ENCODE peak calls at places on chromosomes 4 and X, in eight cellular contexts. W, Y, S, K, R, D, E and F are unnamed samples.

GRCh38 chr4:88514557-88515511 is 8.7 kb downstream of the PYURF start:
- DNase-seq in W (no peak), Y (no peak), S (peak), K (no peak), R (no peak), D (no peak), E (no peak), F (no peak)

GRCh38 chr4:54902976-54903375 is 222.4 kb downstream of the KDR start:
- DNase-seq in W (no peak), Y (no peak), S (no peak), K (no peak), R (no peak), D (no peak), E (no peak), F (no peak)

GRCh38 chr4:106806158-106806797 is 229.8 kb downstream of the DKK2 start:
- DNase-seq in W (peak), Y (no peak), S (no peak), K (no peak), R (no peak), D (no peak), E (no peak), F (no peak)

GRCh38 chr4:113260671-113261070 is 211.2 kb downstream of the ANK2 start:
- DNase-seq in W (no peak), Y (no peak), S (no peak), K (no peak), R (no peak), D (peak), E (no peak), F (no peak)

GRCh38 chrX:110086916-110087484 is 84.1 kb downstream of the TMEM164 start:
- DNase-seq in W (peak), Y (no peak), S (no peak), K (no peak), R (no peak), D (peak), E (peak), F (no peak)

GRCh38 chr4:150242820-150243458 is 164.7 kb downstream of the DCLK2 start:
- DNase-seq in W (peak), Y (no peak), S (peak), K (no peak), R (no peak), D (peak), E (peak), F (no peak)

GRCh38 chrX:41906515-41907165 is 16.7 kb downstream of the CASK start:
- DNase-seq in W (peak), Y (no peak), S (no peak), K (no peak), R (no peak), D (no peak), E (no peak), F (no peak)

GRCh38 chrX:38102875-38103274 is 96.5 kb downstream of the SYTL5 start:
- DNase-seq in W (no peak), Y (no peak), S (no peak), K (no peak), R (no peak), D (no peak), E (peak), F (no peak)

GRCh38 chr4:177632481-177632880 is 190.2 kb upstream of the AGA start:
- DNase-seq in W (peak), Y (no peak), S (no peak), K (no peak), R (no peak), D (no peak), E (no peak), F (no peak)

GRCh38 chr4:83771113-83771705 is 235.3 kb downstream of the GPAT3 start:
- DNase-seq in W (peak), Y (no peak), S (no peak), K (no peak), R (peak), D (peak), E (peak), F (peak)

GRCh38 chr4:74364649-74365491 is at the start of gene EREG:
- DNase-seq in W (peak), Y (no peak), S (no peak), K (no peak), R (peak), D (peak), E (peak), F (peak)

GRCh38 chrX:129823115-129823514 is 20.6 kb downstream of the ZDHHC9 start:
- DNase-seq in W (peak), Y (no peak), S (peak), K (peak), R (no peak), D (peak), E (peak), F (no peak)

GRCh38 chr4:21457086-21457840 is 491.3 kb downstream of the KCNIP4 start:
- DNase-seq in W (no peak), Y (no peak), S (no peak), K (no peak), R (no peak), D (no peak), E (no peak), F (no peak)

GRCh38 chrX:625137-625691 is 5.4 kb upstream of the SHOX start:
- DNase-seq in W (no peak), Y (no peak), S (no peak), K (no peak), R (no peak), D (no peak), E (no peak), F (no peak)

GRCh38 chr4:8427761-8428287 is 12.7 kb downstream of the ACOX3 start:
- DNase-seq in W (peak), Y (no peak), S (no peak), K (no peak), R (no peak), D (peak), E (peak), F (peak)

GRCh38 chr4:31283689-31284088 is 563.5 kb downstream of the PCDH7 start:
- DNase-seq in W (no peak), Y (no peak), S (no peak), K (no peak), R (no peak), D (no peak), E (no peak), F (no peak)

GRCh38 chr4:24002641-24002966 is 112.8 kb upstream of the PPARGC1A start:
- DNase-seq in W (no peak), Y (no peak), S (no peak), K (no peak), R (no peak), D (no peak), E (no peak), F (no peak)

GRCh38 chr4:127214936-127215335 is 417.8 kb upstream of the INTU start:
- DNase-seq in W (no peak), Y (no peak), S (no peak), K (no peak), R (no peak), D (no peak), E (no peak), F (no peak)

GRCh38 chr4:151991001-151991883 is 230.4 kb upstream of the GATB start:
- DNase-seq in W (peak), Y (no peak), S (no peak), K (no peak), R (no peak), D (no peak), E (no peak), F (peak)

GRCh38 chr4:186020793-186021407 is 48.1 kb upstream of the TLR3 start:
- DNase-seq in W (no peak), Y (no peak), S (no peak), K (no peak), R (no peak), D (no peak), E (no peak), F (no peak)

GRCh38 chr4:26803462-26803861 is 57.2 kb upstream of the STIM2 start:
- DNase-seq in W (peak), Y (no peak), S (peak), K (no peak), R (no peak), D (peak), E (no peak), F (no peak)

GRCh38 chr4:173013232-173013932 is 155.2 kb upstream of the GALNT7 start:
- DNase-seq in W (peak), Y (no peak), S (peak), K (peak), R (peak), D (peak), E (peak), F (no peak)

GRCh38 chr4:173211222-173211621 is 42.6 kb downstream of the GALNT7 start:
- DNase-seq in W (no peak), Y (no peak), S (no peak), K (no peak), R (no peak), D (no peak), E (no peak), F (no peak)

GRCh38 chrX:70421618-70422017 is 1.5 kb upstream of the GDPD2 start:
- DNase-seq in W (no peak), Y (no peak), S (peak), K (no peak), R (no peak), D (no peak), E (no peak), F (no peak)

GRCh38 chr4:121380448-121381147 is at the start of gene QRFPR:
- DNase-seq in W (no peak), Y (no peak), S (no peak), K (no peak), R (peak), D (peak), E (no peak), F (no peak)

GRCh38 chr4:53987761-53988171 is 76.6 kb downstream of the CHIC2 start:
- DNase-seq in W (peak), Y (no peak), S (no peak), K (no peak), R (no peak), D (peak), E (no peak), F (no peak)

GRCh38 chrX:68830486-68831404 is 1.9 kb downstream of the EFNB1 start:
- DNase-seq in W (no peak), Y (no peak), S (peak), K (no peak), R (peak), D (no peak), E (no peak), F (no peak)

GRCh38 chr4:79201976-79202375 is 123.9 kb downstream of the NAA11 start:
- DNase-seq in W (no peak), Y (no peak), S (no peak), K (no peak), R (no peak), D (no peak), E (no peak), F (no peak)

GRCh38 chr4:6776920-6777635 is 5.4 kb upstream of the KIAA0232 start:
- DNase-seq in W (no peak), Y (no peak), S (no peak), K (no peak), R (no peak), D (no peak), E (no peak), F (no peak)

GRCh38 chrX:48589482-48590162 is 7.7 kb upstream of the WDR13 start:
- DNase-seq in W (no peak), Y (no peak), S (peak), K (no peak), R (no peak), D (peak), E (no peak), F (no peak)

GRCh38 chr4:102554482-102554881 is 53.3 kb downstream of the NFKB1 start:
- DNase-seq in W (peak), Y (no peak), S (no peak), K (no peak), R (no peak), D (peak), E (no peak), F (peak)

GRCh38 chr4:177313263-177313662 is 3.6 kb downstream of the NEIL3 start:
- DNase-seq in W (no peak), Y (no peak), S (no peak), K (no peak), R (no peak), D (no peak), E (no peak), F (no peak)

GRCh38 chr4:60884545-60884944 is 315.6 kb upstream of the ADGRL3 start:
- DNase-seq in W (no peak), Y (no peak), S (no peak), K (no peak), R (no peak), D (peak), E (no peak), F (no peak)

GRCh38 chr4:174873931-174874330 is 44.2 kb upstream of the ADAM29 start:
- DNase-seq in W (peak), Y (no peak), S (peak), K (no peak), R (no peak), D (no peak), E (peak), F (no peak)

GRCh38 chr4:137125011-137125410 is 407.3 kb downstream of the PCDH18 start:
- DNase-seq in W (peak), Y (no peak), S (no peak), K (no peak), R (no peak), D (peak), E (no peak), F (no peak)